ENCODE peak calls at places on chromosome 1, in nine cellular contexts. One of them, this sample, is unnamed.

GRCh38 chr1:240004086-240004749 is 87.5 kb upstream of the FMN2 start:
- DNase-seq in mucosa of descending colon: peak; percentile 20
- DNase-seq in nephron progenitor cell: peak; percentile 28
- DNase-seq in cardiac muscle cell: peak; percentile 16
- DNase-seq in type B pancreatic cell: no peak
- DNase-seq in ovary: no peak
- DNase-seq in AG10803: no peak
- DNase-seq in foreskin fibroblast: peak; percentile 54
- DNase-seq in coronary artery: no peak
- DNase-seq in this sample: peak; percentile 27

GRCh38 chr1:113255728-113256347 is 134.5 kb upstream of the MAGI3 start:
- DNase-seq in AG10803: peak; percentile 2
- DNase-seq in mucosa of descending colon: peak; percentile 84
- DNase-seq in foreskin fibroblast: no peak
- DNase-seq in coronary artery: no peak
- DNase-seq in cardiac muscle cell: no peak
- DNase-seq in type B pancreatic cell: no peak
- DNase-seq in ovary: no peak
- DNase-seq in nephron progenitor cell: no peak
- DNase-seq in this sample: no peak

GRCh38 chr1:22362626-22363402 is 88.8 kb upstream of the ZBTB40 start:
- DNase-seq in ovary: no peak
- DNase-seq in coronary artery: no peak
- DNase-seq in nephron progenitor cell: no peak
- DNase-seq in mucosa of descending colon: no peak
- DNase-seq in foreskin fibroblast: no peak
- DNase-seq in AG10803: no peak
- DNase-seq in cardiac muscle cell: no peak
- DNase-seq in type B pancreatic cell: no peak
- DNase-seq in this sample: no peak

GRCh38 chr1:33070628-33071027 is 10.3 kb upstream of the AZIN2 start:
- DNase-seq in AG10803: no peak
- DNase-seq in nephron progenitor cell: no peak
- DNase-seq in cardiac muscle cell: no peak
- DNase-seq in ovary: no peak
- DNase-seq in type B pancreatic cell: no peak
- DNase-seq in mucosa of descending colon: no peak
- DNase-seq in foreskin fibroblast: no peak
- DNase-seq in coronary artery: no peak
- DNase-seq in this sample: no peak

GRCh38 chr1:22366346-22366745 is 85.3 kb upstream of the ZBTB40 start:
- DNase-seq in mucosa of descending colon: no peak
- DNase-seq in cardiac muscle cell: no peak
- DNase-seq in foreskin fibroblast: no peak
- DNase-seq in ovary: no peak
- DNase-seq in nephron progenitor cell: no peak
- DNase-seq in type B pancreatic cell: no peak
- DNase-seq in AG10803: no peak
- DNase-seq in coronary artery: no peak
- DNase-seq in this sample: no peak

GRCh38 chr1:211675230-211676105 is at the start of gene NEK2:
- DNase-seq in cardiac muscle cell: peak; percentile 97
- DNase-seq in coronary artery: peak; percentile 86
- DNase-seq in AG10803: peak; percentile 85
- DNase-seq in ovary: peak; percentile 92
- DNase-seq in type B pancreatic cell: peak; percentile 91
- DNase-seq in foreskin fibroblast: peak; percentile 95
- DNase-seq in mucosa of descending colon: peak; percentile 98
- DNase-seq in nephron progenitor cell: peak; percentile 91
- DNase-seq in this sample: peak; percentile 93

GRCh38 chr1:207034998-207035397 is 2.4 kb upstream of the C1orf116 start:
- DNase-seq in cardiac muscle cell: no peak
- DNase-seq in ovary: no peak
- DNase-seq in mucosa of descending colon: no peak
- DNase-seq in coronary artery: no peak
- DNase-seq in AG10803: peak; percentile 82
- DNase-seq in nephron progenitor cell: no peak
- DNase-seq in type B pancreatic cell: no peak
- DNase-seq in foreskin fibroblast: peak; percentile 73
- DNase-seq in this sample: no peak

GRCh38 chr1:54866801-54867716 is 19.9 kb downstream of the DHCR24 start:
- DNase-seq in AG10803: peak; percentile 52
- DNase-seq in cardiac muscle cell: no peak
- DNase-seq in type B pancreatic cell: no peak
- DNase-seq in coronary artery: no peak
- DNase-seq in foreskin fibroblast: no peak
- DNase-seq in ovary: no peak
- DNase-seq in mucosa of descending colon: no peak
- DNase-seq in nephron progenitor cell: no peak
- DNase-seq in this sample: no peak

DNA sequence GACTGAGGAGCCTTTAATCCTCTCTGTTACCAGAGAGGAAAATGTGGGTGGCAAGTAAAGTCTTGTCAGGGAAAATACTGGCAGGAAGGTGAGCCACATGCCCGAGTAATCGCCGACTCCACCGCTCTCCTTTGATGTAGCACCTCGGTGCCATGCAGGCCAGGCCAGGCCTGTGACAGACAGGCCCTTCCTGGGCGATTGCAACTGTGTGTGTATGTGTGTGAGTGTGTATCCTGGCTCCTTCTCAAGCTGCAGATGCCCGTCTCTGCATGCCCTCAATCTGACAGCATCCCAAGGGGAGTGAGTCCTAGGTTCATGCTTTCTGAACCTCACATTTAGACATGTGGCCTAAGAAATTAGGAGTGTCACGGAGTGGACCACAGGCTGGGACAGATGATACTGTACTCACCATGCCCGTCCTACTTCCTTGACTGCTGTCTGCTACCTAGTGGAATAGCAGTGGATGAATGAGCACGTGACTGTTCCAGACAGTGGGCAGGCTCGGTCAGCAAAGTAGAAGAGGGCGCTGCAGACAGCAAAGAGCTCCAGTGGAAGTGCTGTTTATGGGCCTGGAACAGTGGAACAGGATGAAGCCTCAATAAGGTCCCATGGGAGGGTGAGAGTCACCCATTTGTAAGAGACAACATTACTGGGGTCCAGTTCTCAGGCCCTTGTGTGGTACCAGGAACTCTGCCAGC is 25.3 kb downstream of the SERTAD4 start:
- DNase-seq in nephron progenitor cell: no peak
- DNase-seq in foreskin fibroblast: no peak
- DNase-seq in ovary: no peak
- DNase-seq in coronary artery: no peak
- DNase-seq in AG10803: no peak
- DNase-seq in cardiac muscle cell: no peak
- DNase-seq in type B pancreatic cell: no peak
- DNase-seq in mucosa of descending colon: no peak
- DNase-seq in this sample: no peak
- TF ChIP-seq CTCF in nephron progenitor cell: no peak
- TF ChIP-seq CTCF in foreskin fibroblast: no peak
- TF ChIP-seq CTCF in ovary: no peak
- TF ChIP-seq CTCF in coronary artery: no peak
- TF ChIP-seq CTCF in AG10803: no peak
- TF ChIP-seq CTCF in cardiac muscle cell: no peak
- TF ChIP-seq CTCF in type B pancreatic cell: no peak
- TF ChIP-seq CTCF in mucosa of descending colon: no peak
- TF ChIP-seq CTCF in this sample: no peak

GRCh38 chr1:17438977-17439249 is 564 bp downstream of the RCC2 start:
- DNase-seq in nephron progenitor cell: peak; percentile 50
- DNase-seq in AG10803: no peak
- DNase-seq in ovary: peak; percentile 50
- DNase-seq in foreskin fibroblast: no peak
- DNase-seq in coronary artery: no peak
- DNase-seq in mucosa of descending colon: no peak
- DNase-seq in cardiac muscle cell: no peak
- DNase-seq in type B pancreatic cell: no peak
- DNase-seq in this sample: no peak

GRCh38 chr1:17440827-17441168 is 1.3 kb upstream of the RCC2 start:
- DNase-seq in cardiac muscle cell: no peak
- DNase-seq in foreskin fibroblast: no peak
- DNase-seq in nephron progenitor cell: no peak
- DNase-seq in mucosa of descending colon: no peak
- DNase-seq in type B pancreatic cell: no peak
- DNase-seq in ovary: no peak
- DNase-seq in coronary artery: no peak
- DNase-seq in AG10803: no peak
- DNase-seq in this sample: no peak

GRCh38 chr1:17440074-17440826 is 773 bp upstream of the RCC2 start:
- DNase-seq in foreskin fibroblast: no peak
- DNase-seq in cardiac muscle cell: no peak
- DNase-seq in mucosa of descending colon: no peak
- DNase-seq in ovary: no peak
- DNase-seq in nephron progenitor cell: no peak
- DNase-seq in coronary artery: no peak
- DNase-seq in type B pancreatic cell: no peak
- DNase-seq in AG10803: no peak
- DNase-seq in this sample: no peak

GRCh38 chr1:17438176-17438976 is 1.1 kb downstream of the RCC2 start:
- DNase-seq in AG10803: peak; percentile 52
- DNase-seq in ovary: peak; percentile 67
- DNase-seq in nephron progenitor cell: peak; percentile 70
- DNase-seq in mucosa of descending colon: peak; percentile 85
- DNase-seq in coronary artery: no peak
- DNase-seq in type B pancreatic cell: peak; percentile 78
- DNase-seq in foreskin fibroblast: peak; percentile 80
- DNase-seq in cardiac muscle cell: peak; percentile 77
- DNase-seq in this sample: peak; percentile 72

DNA sequence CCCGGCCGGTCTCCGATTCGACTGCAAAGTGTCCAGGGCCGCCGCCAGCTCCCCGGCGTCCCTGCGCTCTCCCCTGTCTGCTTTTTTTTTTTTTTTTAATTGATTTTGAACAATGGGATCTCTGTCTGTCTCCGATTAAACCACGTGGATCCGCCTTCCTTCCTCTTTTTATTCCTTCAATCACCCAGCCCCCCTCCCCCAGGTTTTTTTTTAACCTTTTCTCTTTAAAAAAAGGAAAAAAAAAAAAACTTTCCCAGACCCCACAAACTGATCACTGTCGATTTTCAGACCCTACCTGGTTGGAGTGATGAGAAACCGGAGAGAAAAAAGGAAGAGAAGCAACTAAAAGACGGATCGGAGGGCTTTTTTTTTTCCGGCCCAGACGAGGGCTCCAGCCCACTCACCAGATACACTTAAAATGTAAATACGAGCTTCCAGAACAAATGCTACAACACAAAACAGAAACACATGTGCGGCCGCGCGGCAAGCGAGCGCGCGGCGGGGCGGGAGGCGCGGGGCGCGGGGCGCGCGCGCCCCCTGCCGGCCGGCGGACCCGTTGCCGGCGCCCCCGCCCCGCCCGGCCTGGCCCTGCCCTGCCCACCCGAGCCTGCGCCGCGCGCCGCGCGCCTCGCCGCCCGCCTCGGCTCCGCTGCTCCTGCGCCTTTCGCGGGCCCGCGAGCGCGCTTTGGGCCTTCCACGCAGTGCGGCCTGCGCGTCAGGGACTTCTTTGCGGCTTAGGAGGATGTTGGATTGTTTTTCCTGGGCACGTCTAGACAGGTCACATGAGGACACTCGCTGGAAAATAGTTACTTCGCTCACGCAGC is at the start of gene RCC2:
- DNase-seq in mucosa of descending colon: peak; percentile 64
- DNase-seq in coronary artery: no peak
- DNase-seq in cardiac muscle cell: peak; percentile 85
- DNase-seq in type B pancreatic cell: peak; percentile 81
- DNase-seq in foreskin fibroblast: peak; percentile 88
- DNase-seq in nephron progenitor cell: peak; percentile 74
- DNase-seq in ovary: peak; percentile 84
- DNase-seq in AG10803: peak; percentile 84
- DNase-seq in this sample: peak; percentile 90
- TF ChIP-seq CTCF in mucosa of descending colon: no peak
- TF ChIP-seq CTCF in coronary artery: no peak
- TF ChIP-seq CTCF in cardiac muscle cell: no peak
- TF ChIP-seq CTCF in type B pancreatic cell: peak; percentile 47
- TF ChIP-seq CTCF in foreskin fibroblast: no peak
- TF ChIP-seq CTCF in nephron progenitor cell: no peak
- TF ChIP-seq CTCF in ovary: no peak
- TF ChIP-seq CTCF in AG10803: no peak
- TF ChIP-seq CTCF in this sample: peak; percentile 35

GRCh38 chr1:71345491-71345890 is 264.7 kb upstream of the ZRANB2 start:
- DNase-seq in ovary: no peak
- DNase-seq in type B pancreatic cell: no peak
- DNase-seq in coronary artery: no peak
- DNase-seq in mucosa of descending colon: no peak
- DNase-seq in nephron progenitor cell: no peak
- DNase-seq in foreskin fibroblast: no peak
- DNase-seq in AG10803: no peak
- DNase-seq in cardiac muscle cell: no peak
- DNase-seq in this sample: no peak

GRCh38 chr1:71339238-71339637 is 258.4 kb upstream of the ZRANB2 start:
- DNase-seq in cardiac muscle cell: no peak
- DNase-seq in nephron progenitor cell: no peak
- DNase-seq in type B pancreatic cell: no peak
- DNase-seq in coronary artery: no peak
- DNase-seq in ovary: no peak
- DNase-seq in AG10803: no peak
- DNase-seq in foreskin fibroblast: no peak
- DNase-seq in mucosa of descending colon: no peak
- DNase-seq in this sample: no peak

DNA sequence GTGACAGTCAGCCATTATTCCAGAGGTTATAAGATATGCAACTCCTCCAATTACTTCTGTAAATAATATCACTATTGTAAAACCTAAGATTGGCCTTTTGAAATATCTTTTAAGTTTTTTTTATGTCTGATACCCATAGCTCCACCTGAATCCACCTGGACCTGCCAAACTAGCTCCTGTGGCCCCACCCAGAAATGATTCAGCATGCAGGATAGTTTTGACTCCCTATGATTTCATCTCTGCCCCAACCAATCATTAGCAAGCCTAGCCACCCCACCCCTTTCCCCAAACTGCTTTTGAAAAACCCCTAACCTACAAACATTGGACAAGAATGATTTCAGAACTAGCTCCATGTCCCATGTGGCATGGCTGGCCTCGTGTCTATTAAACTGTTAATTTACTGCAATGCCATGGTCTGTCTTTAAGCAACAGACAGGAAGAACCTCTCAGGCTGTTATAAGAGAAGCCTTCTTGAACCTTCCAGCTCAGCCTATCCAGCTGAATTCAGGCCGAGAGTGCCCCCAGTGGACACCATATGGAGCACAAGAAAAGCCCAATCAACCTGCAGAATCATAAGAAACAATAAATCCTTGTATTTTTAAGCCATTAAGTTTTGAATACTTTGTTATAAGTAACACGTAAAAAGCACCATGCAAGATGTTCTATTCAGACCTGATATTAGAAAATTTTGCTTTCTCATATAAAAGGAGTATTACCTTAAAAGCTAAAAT is 263.0 kb upstream of the ZRANB2 start:
- DNase-seq in ovary: no peak
- DNase-seq in foreskin fibroblast: no peak
- DNase-seq in mucosa of descending colon: no peak
- DNase-seq in nephron progenitor cell: no peak
- DNase-seq in coronary artery: no peak
- DNase-seq in cardiac muscle cell: no peak
- DNase-seq in AG10803: no peak
- DNase-seq in type B pancreatic cell: no peak
- DNase-seq in this sample: no peak
- TF ChIP-seq CTCF in ovary: no peak
- TF ChIP-seq CTCF in foreskin fibroblast: no peak
- TF ChIP-seq CTCF in mucosa of descending colon: no peak
- TF ChIP-seq CTCF in nephron progenitor cell: no peak
- TF ChIP-seq CTCF in coronary artery: no peak
- TF ChIP-seq CTCF in cardiac muscle cell: no peak
- TF ChIP-seq CTCF in AG10803: peak; percentile 23
- TF ChIP-seq CTCF in type B pancreatic cell: no peak
- TF ChIP-seq CTCF in this sample: no peak

GRCh38 chr1:55868026-55868425 is 652.9 kb upstream of the USP24 start:
- DNase-seq in mucosa of descending colon: no peak
- DNase-seq in cardiac muscle cell: no peak
- DNase-seq in AG10803: peak; percentile 29
- DNase-seq in nephron progenitor cell: no peak
- DNase-seq in coronary artery: no peak
- DNase-seq in ovary: no peak
- DNase-seq in type B pancreatic cell: no peak
- DNase-seq in foreskin fibroblast: peak; percentile 51
- DNase-seq in this sample: no peak
- TF ChIP-seq CTCF in mucosa of descending colon: no peak
- TF ChIP-seq CTCF in cardiac muscle cell: no peak
- TF ChIP-seq CTCF in AG10803: peak; percentile 17
- TF ChIP-seq CTCF in nephron progenitor cell: no peak
- TF ChIP-seq CTCF in coronary artery: no peak
- TF ChIP-seq CTCF in ovary: no peak
- TF ChIP-seq CTCF in type B pancreatic cell: no peak
- TF ChIP-seq CTCF in foreskin fibroblast: no peak
- TF ChIP-seq CTCF in this sample: no peak